ENCODE peak calls at places on chromosomes 16 and 17, in seven cellular contexts. X is GM04504, Q is Right ventricle myocardium superior, U is sigmoid colon, Z is hepatocyte, N is bronchial epithelial cell, C is GM10248. W is an unnamed sample.

GRCh38 chr17:78915872-78916632 is 9.1 kb downstream of the TIMP2 start:
- DNase-seq in U (peak), X (no peak), Q (peak), Z (no peak), N (peak), C (no peak), W (no peak)

GRCh38 chr16:89017956-89018604 is 41.1 kb upstream of the CBFA2T3 start:
- DNase-seq in X (peak), C (no peak), U (peak), Z (no peak), N (no peak), Q (peak), W (no peak)

GRCh38 chr16:84144301-84144858 is 597 bp downstream of the HSDL1 start:
- DNase-seq in N (no peak), Z (peak), U (no peak), X (no peak), Q (peak), C (peak), W (peak)

GRCh38 chr16:60748366-60748765 is 1287.9 kb downstream of the CDH8 start:
- DNase-seq in X (no peak), Q (no peak), Z (no peak), C (no peak), U (no peak), N (no peak), W (no peak)

GRCh38 chr17:31067699-31068184 is 27.0 kb upstream of the NF1 start:
- DNase-seq in U (no peak), Q (no peak), N (peak), X (peak), Z (peak), C (no peak), W (no peak)

GRCh38 chr16:13568803-13569202 is 351.2 kb upstream of the ERCC4 start:
- DNase-seq in X (no peak), N (no peak), U (no peak), Z (no peak), C (no peak), Q (no peak), W (no peak)

GRCh38 chr16:85986931-85987749 is 88.2 kb downstream of the IRF8 start:
- DNase-seq in Z (no peak), N (no peak), U (peak), C (peak), X (no peak), Q (no peak), W (no peak)

GRCh38 chr16:75043175-75043937 is 44.5 kb downstream of the ZNRF1 start:
- DNase-seq in X (no peak), N (no peak), C (peak), U (no peak), Q (no peak), Z (no peak), W (no peak)

GRCh38 chr16:1981398-1981836 is at the start of gene NOXO1:
- DNase-seq in Q (no peak), X (no peak), C (no peak), N (no peak), Z (no peak), U (no peak), W (no peak)

GRCh38 chr17:28743243-28744103 is at the start of gene TRAF4:
- DNase-seq in U (peak), Z (peak), X (peak), N (peak), C (peak), Q (peak), W (peak)

GRCh38 chr16:23893976-23894375 is 58.2 kb downstream of the PRKCB start:
- DNase-seq in N (no peak), U (no peak), C (no peak), Q (no peak), Z (no peak), X (no peak), W (no peak)

GRCh38 chr17:68567035-68567434 is 34.1 kb downstream of the FAM20A start:
- DNase-seq in Z (peak), X (no peak), C (no peak), Q (no peak), U (no peak), N (no peak), W (no peak)

GRCh38 chr17:45896803-45897693 is 2.7 kb downstream of the MAPT start:
- DNase-seq in Q (no peak), Z (no peak), N (no peak), C (no peak), X (no peak), U (no peak), W (no peak)

GRCh38 chr17:80919331-80920284 is 72.0 kb upstream of the CHMP6 start:
- DNase-seq in Z (peak), N (no peak), X (no peak), C (no peak), Q (no peak), U (peak), W (no peak)

GRCh38 chr17:29682987-29683386 is 60.3 kb upstream of the CORO6 start:
- DNase-seq in U (no peak), Z (no peak), N (no peak), X (no peak), Q (no peak), C (no peak), W (peak)